ENCODE peak calls at places on chromosomes 4 and X, in four cellular contexts. Y is K562, F is GM12878, O is H1. H is an unnamed sample.

GRCh38 chr4:37434469-37434868 is 189.9 kb downstream of the NWD2 start:
- DNase-seq in Y (no peak), O (no peak), F (no peak), H (no peak)

GRCh38 chrX:77434949-77435348 is 12.2 kb upstream of the FGF16 start:
- DNase-seq in F (no peak), Y (no peak), O (no peak), H (no peak)

GRCh38 chr4:31741321-31741720 is 1021.2 kb downstream of the PCDH7 start:
- DNase-seq in F (no peak), O (no peak), Y (no peak), H (no peak)

GRCh38 chrX:63661676-63662075 is 123.3 kb downstream of the ARHGEF9 start:
- DNase-seq in F (no peak), Y (no peak), O (no peak), H (no peak)

GRCh38 chrX:134418317-134419113 is 41.5 kb upstream of the HPRT1 start:
- DNase-seq in Y (no peak), F (no peak), O (no peak), H (no peak)

GRCh38 chr4:34261799-34262314 is 1982.5 kb downstream of the ARAP2 start:
- DNase-seq in F (no peak), Y (no peak), O (no peak), H (no peak)

GRCh38 chrX:135596495-135596894 is 76.0 kb downstream of the INTS6L start:
- DNase-seq in Y (peak; percentile 58), O (peak; percentile 19), F (no peak), H (peak; percentile 60)

GRCh38 chr4:152926959-152927358 is 9.2 kb upstream of the FHDC1 start:
- DNase-seq in Y (no peak), F (no peak), O (no peak), H (no peak)

GRCh38 chr4:155639674-155640529 is 26.7 kb upstream of the GUCY1A1 start:
- DNase-seq in Y (no peak), F (peak; percentile 45), O (no peak), H (no peak)

GRCh38 chr4:114318309-114318708 is 280.3 kb upstream of the UGT8 start:
- DNase-seq in F (no peak), O (no peak), Y (no peak), H (no peak)

GRCh38 chrX:23931149-23931604 is 23.4 kb downstream of the CXorf58 start:
- DNase-seq in F (no peak), O (no peak), Y (no peak), H (no peak)

GRCh38 chr4:13601848-13602247 is 25.7 kb downstream of the BOD1L1 start:
- DNase-seq in O (no peak), F (no peak), Y (no peak), H (no peak)

GRCh38 chrX:100289159-100289558 is 120.9 kb downstream of the PCDH19 start:
- DNase-seq in O (no peak), F (no peak), Y (no peak), H (no peak)

GRCh38 chr4:38837849-38838248 is 18.8 kb downstream of the TLR6 start:
- DNase-seq in F (no peak), Y (no peak), O (no peak), H (no peak)

GRCh38 chrX:23803931-23804381 is 21.0 kb downstream of the SAT1 start:
- DNase-seq in F (no peak), O (no peak), Y (no peak), H (no peak)

GRCh38 chr4:111400736-111401135 is 744.5 kb upstream of the FAM241A start:
- DNase-seq in Y (no peak), F (no peak), O (no peak), H (no peak)

GRCh38 chrX:79259073-79259689 is 108.0 kb downstream of the ITM2A start:
- DNase-seq in F (peak; percentile 99), Y (no peak), O (no peak), H (no peak)

GRCh38 chrX:31279359-31279758 is 207.5 kb upstream of the FTHL17 start:
- DNase-seq in F (no peak), O (no peak), Y (peak; percentile 27), H (no peak)

GRCh38 chr4:159871141-159871540 is 768.3 kb downstream of the RAPGEF2 start:
- DNase-seq in F (no peak), Y (no peak), O (no peak), H (no peak)

GRCh38 chrX:119880076-119880475 is 8.4 kb downstream of the NDUFA1 start:
- DNase-seq in Y (no peak), F (no peak), O (no peak), H (no peak)

DNA sequence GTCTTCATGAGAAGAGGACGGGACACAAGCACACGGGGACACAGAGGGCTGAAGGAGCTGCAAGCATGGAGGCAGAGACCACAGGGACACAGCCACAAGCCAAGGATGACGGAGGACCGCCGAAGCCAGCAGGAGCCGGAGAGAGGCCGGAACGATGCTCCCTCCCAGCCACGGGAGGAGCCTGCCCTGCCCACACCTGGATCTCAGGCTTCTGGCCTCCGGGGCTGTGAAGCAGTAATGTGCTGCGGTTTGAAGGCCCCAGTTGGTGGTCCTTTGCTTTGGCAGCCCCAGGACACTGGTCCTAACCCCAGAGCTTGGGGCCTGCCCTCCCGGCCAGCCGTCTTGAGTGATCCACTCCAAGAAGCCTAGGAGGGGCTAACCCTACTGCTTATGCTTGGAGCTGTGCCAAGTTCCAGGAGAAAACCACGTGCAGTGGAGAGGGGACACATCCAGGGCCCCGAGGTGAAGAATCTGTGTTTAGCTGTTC is 85.9 kb downstream of the HMX1 start:
- DNase-seq in F (no peak), O (no peak), Y (no peak), H (no peak)
- H3K27me3 ChIP-seq in F (no peaks in the 10 kb centered on the region), O (no peaks in the 10 kb centered on the region), Y (peaks cover 43% of the 10 kb centered on the region), H (no peaks in the 10 kb centered on the region)

DNA sequence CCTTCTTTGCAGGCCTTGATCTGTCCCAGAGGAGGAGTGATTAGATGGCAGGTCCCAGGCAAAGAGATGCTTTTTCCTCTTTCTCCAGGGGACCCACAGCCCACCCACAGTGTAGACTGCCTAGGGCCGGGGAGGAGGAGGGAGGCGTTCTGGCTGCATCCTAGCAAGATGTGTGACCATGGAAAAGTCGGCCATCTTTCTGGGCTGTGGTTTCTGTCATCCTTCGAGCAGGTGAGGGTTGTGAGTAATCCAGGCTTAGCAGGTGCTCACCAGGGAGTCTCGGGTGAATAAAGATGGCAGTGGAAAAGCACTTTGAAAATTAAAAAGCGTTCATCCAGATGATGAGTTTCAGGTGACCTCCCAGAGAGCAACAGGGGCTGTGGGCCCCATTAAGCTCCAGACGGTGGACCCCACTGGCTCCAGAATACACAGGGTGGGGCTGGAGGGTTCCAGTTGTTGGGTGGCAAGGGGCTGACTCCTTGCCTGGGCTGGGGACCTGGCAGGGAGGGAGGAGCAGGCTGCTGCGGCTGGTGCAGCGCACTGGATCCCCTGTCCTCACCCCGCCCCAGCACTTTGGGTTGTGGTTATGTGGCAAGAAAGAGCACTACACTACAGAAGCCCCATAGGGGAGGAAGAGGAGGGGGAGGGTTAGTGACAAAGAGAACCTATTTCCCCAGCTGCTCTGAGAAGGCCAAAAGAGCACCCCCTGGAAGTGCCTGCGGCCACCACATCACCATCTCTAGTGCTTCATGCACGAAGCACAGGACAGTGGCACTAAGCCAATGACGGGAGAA is 23.7 kb downstream of the ELF4 start:
- DNase-seq in F (no peak), O (no peak), Y (no peak), H (no peak)
- TF ChIP-seq YY1 in F (peak; percentile 46), O (no peak), Y (no peak), H (no peak)

DNA sequence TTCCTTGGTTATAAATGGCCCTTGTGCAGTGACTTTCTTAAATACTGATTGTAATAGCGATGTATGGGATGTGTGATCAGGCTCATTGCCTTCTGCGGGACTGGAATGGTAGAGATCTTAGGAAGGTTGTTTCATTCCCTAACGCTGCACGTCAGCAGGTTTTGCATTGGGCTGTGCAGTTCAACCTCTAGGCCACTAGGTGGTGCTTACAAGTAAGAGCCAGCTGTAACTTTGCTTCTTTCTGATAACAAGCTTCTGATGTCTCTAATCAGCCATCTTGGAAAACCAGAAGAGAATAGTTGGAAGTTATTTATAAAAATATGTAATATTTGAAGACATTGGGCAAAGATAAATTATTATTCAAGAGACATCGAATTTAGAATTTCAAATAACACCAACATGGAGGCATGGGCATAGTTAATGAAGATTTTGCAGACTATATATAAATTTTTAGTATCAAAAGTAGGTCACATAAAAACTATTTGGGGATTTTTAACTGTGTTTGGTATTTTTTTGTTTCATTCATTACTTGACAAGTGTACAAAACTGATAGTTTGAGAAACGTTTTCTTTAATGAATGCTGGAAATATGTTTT is 339.7 kb upstream of the PCDH7 start:
- DNase-seq in O (peak; percentile 47), F (no peak), Y (peak; percentile 8), H (peak; percentile 17)
- TF ChIP-seq NRF1 in O (no peak), F (no peak), Y (no peak), H (no peak)

DNA sequence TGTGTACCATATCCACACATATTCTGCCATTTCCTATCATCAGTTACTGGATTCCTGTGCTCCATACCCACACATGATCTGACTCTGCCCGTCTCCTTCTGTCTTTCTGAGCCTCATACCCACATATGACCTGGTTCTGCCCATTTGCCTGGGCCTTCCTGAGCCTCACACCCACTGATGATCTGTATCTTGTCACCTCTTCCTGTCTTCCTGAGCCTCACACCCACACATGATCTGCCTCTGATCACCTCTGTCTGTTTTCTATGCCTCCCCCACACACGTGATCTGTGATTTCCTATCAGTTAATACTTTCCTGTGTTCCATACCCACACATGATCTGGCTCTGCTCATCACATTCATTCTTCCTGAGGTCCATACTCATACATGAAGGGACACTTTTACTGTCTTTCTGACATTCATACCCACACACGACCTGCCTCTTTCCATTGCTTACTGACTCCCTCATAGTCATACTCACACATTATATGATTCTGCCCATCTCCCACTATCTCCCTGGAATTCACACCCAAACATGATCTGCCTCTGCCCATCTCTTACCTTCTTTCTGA is 32.5 kb downstream of the SCML1 start:
- DNase-seq in F (no peak), O (no peak), Y (no peak), H (no peak)
- H3K27me3 ChIP-seq in F (no peaks in the 10 kb centered on the region), O (no peaks in the 10 kb centered on the region), Y (no peaks in the 10 kb centered on the region), H (peaks cover 5% of the 10 kb centered on the region)

GRCh38 chr4:144985014-144985413 is 113.0 kb downstream of the ANAPC10 start:
- DNase-seq in F (no peak), Y (no peak), O (no peak), H (no peak)

GRCh38 chr4:144989306-144989705 is 108.7 kb downstream of the ANAPC10 start:
- DNase-seq in Y (no peak), F (no peak), O (no peak), H (no peak)

GRCh38 chr4:144985536-144985935 is 112.5 kb downstream of the ANAPC10 start:
- DNase-seq in Y (no peak), F (no peak), O (no peak), H (no peak)
- TF ChIP-seq YY1 in Y (no peak), F (no peak), O (no peak), H (no peak)

H was measured in SK-N-SH.